ENCODE peak calls at places on chromosome 20, in four cellular contexts. One of them, this sample, is unnamed.

GRCh38 chr20:17875106-17875980 is 93.3 kb downstream of the SNX5 start:
- ATAC-seq in A549: peak; percentile 75
- ATAC-seq in mucosa of descending colon: peak; percentile 81
- ATAC-seq in stimulated activated naive CD8-positive, alpha-beta T cell treated with anti-CD3 and anti-CD28 coated beads, Interleukin-15, amount 100 ng/mL, for 72 hours: no peak
- ATAC-seq in this sample: no peak

GRCh38 chr20:62370807-62371587 is 3.9 kb upstream of the LAMA5 start:
- ATAC-seq in A549: no peak
- ATAC-seq in mucosa of descending colon: no peak
- ATAC-seq in stimulated activated naive CD8-positive, alpha-beta T cell treated with anti-CD3 and anti-CD28 coated beads, Interleukin-15, amount 100 ng/mL, for 72 hours: no peak
- ATAC-seq in this sample: no peak

GRCh38 chr20:25136643-25137559 is 55.0 kb upstream of the VSX1 start:
- ATAC-seq in A549: peak; percentile 96
- ATAC-seq in mucosa of descending colon: peak; percentile 71
- ATAC-seq in stimulated activated naive CD8-positive, alpha-beta T cell treated with anti-CD3 and anti-CD28 coated beads, Interleukin-15, amount 100 ng/mL, for 72 hours: no peak
- ATAC-seq in this sample: no peak

GRCh38 chr20:16607364-16608264 is 34.4 kb upstream of the KIF16B start:
- ATAC-seq in A549: no peak
- ATAC-seq in mucosa of descending colon: peak; percentile 88
- ATAC-seq in stimulated activated naive CD8-positive, alpha-beta T cell treated with anti-CD3 and anti-CD28 coated beads, Interleukin-15, amount 100 ng/mL, for 72 hours: no peak
- ATAC-seq in this sample: no peak

GRCh38 chr20:32966881-32967781 is 37.1 kb downstream of the SUN5 start:
- ATAC-seq in A549: no peak
- ATAC-seq in mucosa of descending colon: peak; percentile 47
- ATAC-seq in stimulated activated naive CD8-positive, alpha-beta T cell treated with anti-CD3 and anti-CD28 coated beads, Interleukin-15, amount 100 ng/mL, for 72 hours: peak; percentile 77
- ATAC-seq in this sample: peak; percentile 43

GRCh38 chr20:49699200-49699992 is 14.3 kb downstream of the B4GALT5 start:
- ATAC-seq in A549: peak; percentile 69
- ATAC-seq in mucosa of descending colon: peak; percentile 48
- ATAC-seq in stimulated activated naive CD8-positive, alpha-beta T cell treated with anti-CD3 and anti-CD28 coated beads, Interleukin-15, amount 100 ng/mL, for 72 hours: peak; percentile 98
- ATAC-seq in this sample: peak; percentile 89

GRCh38 chr20:35704514-35705261 is 5.5 kb downstream of the ROMO1 start:
- ATAC-seq in A549: no peak
- ATAC-seq in mucosa of descending colon: no peak
- ATAC-seq in stimulated activated naive CD8-positive, alpha-beta T cell treated with anti-CD3 and anti-CD28 coated beads, Interleukin-15, amount 100 ng/mL, for 72 hours: no peak
- ATAC-seq in this sample: no peak

GRCh38 chr20:50520222-50520877 is 10.2 kb downstream of the PTPN1 start:
- ATAC-seq in A549: no peak
- ATAC-seq in mucosa of descending colon: peak; percentile 3
- ATAC-seq in stimulated activated naive CD8-positive, alpha-beta T cell treated with anti-CD3 and anti-CD28 coated beads, Interleukin-15, amount 100 ng/mL, for 72 hours: peak; percentile 72
- ATAC-seq in this sample: peak; percentile 62

GRCh38 chr20:39004508-39004907 is 42.4 kb downstream of the DHX35 start:
- ATAC-seq in A549: no peak
- ATAC-seq in mucosa of descending colon: peak; percentile 86
- ATAC-seq in stimulated activated naive CD8-positive, alpha-beta T cell treated with anti-CD3 and anti-CD28 coated beads, Interleukin-15, amount 100 ng/mL, for 72 hours: no peak
- ATAC-seq in this sample: no peak

GRCh38 chr20:43238833-43239232 is 49.1 kb upstream of the PTPRT start:
- ATAC-seq in A549: no peak
- ATAC-seq in mucosa of descending colon: no peak
- ATAC-seq in stimulated activated naive CD8-positive, alpha-beta T cell treated with anti-CD3 and anti-CD28 coated beads, Interleukin-15, amount 100 ng/mL, for 72 hours: no peak
- ATAC-seq in this sample: no peak

GRCh38 chr20:38245753-38246152 is 14.8 kb downstream of the KIAA1755 start:
- ATAC-seq in A549: no peak
- ATAC-seq in mucosa of descending colon: no peak
- ATAC-seq in stimulated activated naive CD8-positive, alpha-beta T cell treated with anti-CD3 and anti-CD28 coated beads, Interleukin-15, amount 100 ng/mL, for 72 hours: no peak
- ATAC-seq in this sample: no peak

GRCh38 chr20:25389858-25390537 is 637 bp downstream of the ABHD12 start:
- ATAC-seq in A549: peak; percentile 68
- ATAC-seq in mucosa of descending colon: peak; percentile 57
- ATAC-seq in stimulated activated naive CD8-positive, alpha-beta T cell treated with anti-CD3 and anti-CD28 coated beads, Interleukin-15, amount 100 ng/mL, for 72 hours: peak; percentile 22
- ATAC-seq in this sample: peak; percentile 13

GRCh38 chr20:55232647-55233046 is 757.3 kb downstream of the DOK5 start:
- ATAC-seq in A549: no peak
- ATAC-seq in mucosa of descending colon: no peak
- ATAC-seq in stimulated activated naive CD8-positive, alpha-beta T cell treated with anti-CD3 and anti-CD28 coated beads, Interleukin-15, amount 100 ng/mL, for 72 hours: no peak
- ATAC-seq in this sample: no peak

GRCh38 chr20:54115172-54115854 is 44.9 kb upstream of the BCAS1 start:
- ATAC-seq in A549: peak; percentile 84
- ATAC-seq in mucosa of descending colon: no peak
- ATAC-seq in stimulated activated naive CD8-positive, alpha-beta T cell treated with anti-CD3 and anti-CD28 coated beads, Interleukin-15, amount 100 ng/mL, for 72 hours: no peak
- ATAC-seq in this sample: no peak

GRCh38 chr20:44714701-44715494 is at the start of gene CCN5:
- ATAC-seq in A549: peak; percentile 82
- ATAC-seq in mucosa of descending colon: peak; percentile 95
- ATAC-seq in stimulated activated naive CD8-positive, alpha-beta T cell treated with anti-CD3 and anti-CD28 coated beads, Interleukin-15, amount 100 ng/mL, for 72 hours: no peak
- ATAC-seq in this sample: no peak

GRCh38 chr20:33740189-33740588 is 8.4 kb downstream of the ZNF341 start:
- ATAC-seq in A549: no peak
- ATAC-seq in mucosa of descending colon: no peak
- ATAC-seq in stimulated activated naive CD8-positive, alpha-beta T cell treated with anti-CD3 and anti-CD28 coated beads, Interleukin-15, amount 100 ng/mL, for 72 hours: no peak
- ATAC-seq in this sample: no peak

GRCh38 chr20:62876441-62876825 is 14.8 kb upstream of the TCFL5 start:
- ATAC-seq in A549: peak; percentile 7
- ATAC-seq in mucosa of descending colon: no peak
- ATAC-seq in stimulated activated naive CD8-positive, alpha-beta T cell treated with anti-CD3 and anti-CD28 coated beads, Interleukin-15, amount 100 ng/mL, for 72 hours: peak; percentile 20
- ATAC-seq in this sample: no peak

GRCh38 chr20:63570281-63571086 is 3.6 kb downstream of the HELZ2 start:
- ATAC-seq in A549: no peak
- ATAC-seq in mucosa of descending colon: no peak
- ATAC-seq in stimulated activated naive CD8-positive, alpha-beta T cell treated with anti-CD3 and anti-CD28 coated beads, Interleukin-15, amount 100 ng/mL, for 72 hours: no peak
- ATAC-seq in this sample: no peak

GRCh38 chr20:45426621-45427020 is 10.7 kb downstream of the PIGT start:
- ATAC-seq in A549: no peak
- ATAC-seq in mucosa of descending colon: peak; percentile 4
- ATAC-seq in stimulated activated naive CD8-positive, alpha-beta T cell treated with anti-CD3 and anti-CD28 coated beads, Interleukin-15, amount 100 ng/mL, for 72 hours: no peak
- ATAC-seq in this sample: no peak

GRCh38 chr20:58480455-58481356 is 34.5 kb downstream of the APCDD1L start:
- ATAC-seq in A549: no peak
- ATAC-seq in mucosa of descending colon: peak; percentile 82
- ATAC-seq in stimulated activated naive CD8-positive, alpha-beta T cell treated with anti-CD3 and anti-CD28 coated beads, Interleukin-15, amount 100 ng/mL, for 72 hours: no peak
- ATAC-seq in this sample: no peak

GRCh38 chr20:50186987-50187402 is 3.6 kb upstream of the CEBPB start:
- ATAC-seq in A549: no peak
- ATAC-seq in mucosa of descending colon: no peak
- ATAC-seq in stimulated activated naive CD8-positive, alpha-beta T cell treated with anti-CD3 and anti-CD28 coated beads, Interleukin-15, amount 100 ng/mL, for 72 hours: no peak
- ATAC-seq in this sample: no peak

This sample was measured in activated T-helper 17 cell treated with anti-CD3 and anti-CD28 coated beads, Interleukin-2, amount 50 U/mL, for 72 hours.